ENCODE peak calls at places on chromosomes 1 and 21, in four cellular contexts. P is left ventricle myocardium inferior, H is MM.1S, D is neural progenitor cell. K is an unnamed sample.
A peak's percentile ranks its signal among the peaks of the same experiment; 100 is the strongest.

GRCh38 chr1:184624626-184625025 is 130.0 kb downstream of the EDEM3 start:
- DNase-seq in P (no peak), H (no peak), D (no peak), K (no peak)

GRCh38 chr1:2311184-2312032 is 79.9 kb downstream of the MORN1 start:
- DNase-seq in P (peak; percentile 55), D (peak; percentile 86), H (peak; percentile 21), K (no peak)

GRCh38 chr21:17368748-17369363 is 144.0 kb upstream of the CXADR start:
- DNase-seq in D (no peak), H (no peak), P (no peak), K (no peak)

GRCh38 chr1:65386452-65386851 is 34.0 kb upstream of the LEPR start:
- DNase-seq in H (no peak), P (no peak), D (no peak), K (no peak)

GRCh38 chr1:165828581-165829329 is 1.3 kb downstream of the UCK2 start:
- DNase-seq in H (peak; percentile 65), P (peak; percentile 25), D (peak; percentile 80), K (peak; percentile 35)

GRCh38 chr1:172761581-172762025 is 102.7 kb downstream of the FASLG start:
- DNase-seq in H (no peak), P (no peak), D (no peak), K (no peak)

GRCh38 chr21:38037416-38037815 is 121.2 kb upstream of the KCNJ6 start:
- DNase-seq in P (no peak), D (no peak), H (no peak), K (no peak)

GRCh38 chr1:170680428-170680827 is 16.5 kb downstream of the PRRX1 start:
- DNase-seq in D (no peak), H (no peak), P (no peak), K (no peak)

GRCh38 chr1:213956295-213956770 is 31.4 kb upstream of the PROX1 start:
- DNase-seq in H (no peak), D (no peak), P (no peak), K (no peak)

GRCh38 chr1:226092955-226093354 is 30.4 kb downstream of the H3-3A start:
- DNase-seq in D (no peak), P (no peak), H (no peak), K (no peak)

GRCh38 chr1:226631229-226632000 is 82.9 kb downstream of the STUM start:
- DNase-seq in D (no peak), H (no peak), P (no peak), K (peak; percentile 6)

GRCh38 chr1:92973203-92973907 is 12.1 kb upstream of the DIPK1A start:
- DNase-seq in D (no peak), H (no peak), P (no peak), K (no peak)

GRCh38 chr1:226406401-226406881 is 1.5 kb downstream of the PARP1 start:
- DNase-seq in H (peak; percentile 82), D (peak; percentile 6), P (no peak), K (no peak)

GRCh38 chr1:189803364-189803763 is 674.3 kb downstream of the BRINP3 start:
- DNase-seq in D (peak; percentile 8), H (no peak), P (no peak), K (no peak)

GRCh38 chr1:160879056-160879455 is 5.9 kb downstream of the ITLN1 start:
- DNase-seq in H (no peak), P (no peak), D (no peak), K (no peak)

GRCh38 chr1:214552174-214552608 is 789 bp upstream of the PTPN14 start:
- DNase-seq in H (no peak), P (peak; percentile 57), D (peak; percentile 75), K (no peak)

GRCh38 chr1:245858683-245859509 is 648.2 kb downstream of the SMYD3 start:
- DNase-seq in P (no peak), H (no peak), D (no peak), K (no peak)

GRCh38 chr1:37149296-37149695 is 115.0 kb upstream of the GRIK3 start:
- DNase-seq in D (no peak), H (no peak), P (no peak), K (no peak)

GRCh38 chr1:183289104-183289503 is 103.0 kb downstream of the LAMC2 start:
- DNase-seq in D (no peak), H (no peak), P (peak; percentile 60), K (no peak)

GRCh38 chr1:184632415-184633175 is 122.1 kb downstream of the EDEM3 start:
- DNase-seq in D (no peak), H (no peak), P (peak; percentile 39), K (peak; percentile 94)

GRCh38 chr1:109931189-109931672 is 20.6 kb downstream of the CSF1 start:
- DNase-seq in D (peak; percentile 97), H (no peak), P (peak; percentile 85), K (peak; percentile 38)

GRCh38 chr1:111733183-111733995 is 5.8 kb downstream of the INKA2 start:
- DNase-seq in P (peak; percentile 74), H (no peak), D (no peak), K (peak; percentile 67)

GRCh38 chr1:168104535-168104934 is 32.2 kb downstream of the GPR161 start:
- DNase-seq in H (no peak), D (no peak), P (no peak), K (no peak)

GRCh38 chr1:156336242-156336641 is 1.9 kb downstream of the CCT3 start:
- DNase-seq in H (peak; percentile 28), D (peak; percentile 16), P (no peak), K (no peak)

GRCh38 chr1:22652881-22653316 is at the start of gene C1QB:
- DNase-seq in P (peak; percentile 59), D (no peak), H (no peak), K (peak; percentile 26)

GRCh38 chr1:2610036-2610720 is 22.6 kb downstream of the MMEL1 start:
- DNase-seq in P (no peak), D (no peak), H (no peak), K (no peak)

GRCh38 chr1:223700942-223701637 is 11.2 kb upstream of the CAPN2 start:
- DNase-seq in P (no peak), D (no peak), H (no peak), K (no peak)

GRCh38 chr1:108830119-108831008 is 26.5 kb downstream of the AKNAD1 start:
- DNase-seq in D (no peak), H (no peak), P (peak; percentile 83), K (peak; percentile 83)

GRCh38 chr1:67752306-67752705 is 67.3 kb downstream of the GADD45A start:
- DNase-seq in H (no peak), P (no peak), D (no peak), K (no peak)

GRCh38 chr1:67749263-67749843 is 64.4 kb downstream of the GADD45A start:
- DNase-seq in P (no peak), D (peak; percentile 28), H (no peak), K (no peak)

GRCh38 chr1:67748630-67749029 is 63.6 kb downstream of the GADD45A start:
- DNase-seq in H (peak; percentile 45), P (no peak), D (no peak), K (no peak)

GRCh38 chr1:67749844-67750689 is 65.1 kb downstream of the GADD45A start:
- DNase-seq in H (peak; percentile 61), D (peak; percentile 49), P (no peak), K (no peak)

GRCh38 chr1:67750690-67751052 is 65.7 kb downstream of the GADD45A start:
- DNase-seq in D (no peak), H (no peak), P (no peak), K (no peak)
- H3K4me1 ChIP-seq in D (peaks cover 70% of the 10 kb centered on the region), H (peaks cover 48% of the 10 kb centered on the region), P (peaks cover 87% of the 10 kb centered on the region), K (peaks cover 35% of the 10 kb centered on the region)

DNA sequence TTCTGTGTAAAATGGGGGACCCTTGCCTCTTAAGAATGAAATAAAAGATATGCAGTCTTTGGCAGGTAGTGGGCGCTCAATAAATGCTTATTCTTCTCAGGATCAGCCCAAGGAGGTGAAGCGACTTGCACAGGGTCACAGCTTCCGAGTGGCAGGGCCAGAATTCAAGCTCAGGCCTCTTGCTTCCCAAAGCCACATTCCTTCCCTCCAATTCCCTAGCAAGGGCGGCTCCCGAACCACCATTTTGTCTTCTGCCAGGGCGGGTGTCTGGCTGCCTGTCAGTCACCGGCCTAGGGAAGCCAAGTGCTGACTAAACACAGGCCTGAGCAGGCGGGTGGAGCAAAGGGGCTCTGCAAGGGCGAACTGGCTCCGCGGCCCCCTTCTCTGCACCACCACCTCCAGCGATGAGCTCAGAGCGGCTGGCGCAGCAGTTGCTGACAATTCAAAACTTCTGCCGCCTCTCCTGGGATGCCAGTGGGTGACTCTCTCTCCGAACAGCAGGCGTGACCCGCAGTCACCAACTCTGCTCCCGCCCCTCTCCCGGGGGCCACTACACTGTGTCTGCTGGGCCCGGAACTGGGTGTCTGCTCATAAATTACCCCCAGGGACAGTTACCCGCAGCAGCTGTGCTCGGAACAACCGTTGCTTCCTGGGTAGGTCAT is 10.8 kb downstream of the GPR3 start:
- DNase-seq in P (peak; percentile 75), D (peak; percentile 52), H (no peak), K (peak; percentile 53)
- TF ChIP-seq CTCF in P (peak; percentile 11), D (peak; percentile 36), H (no peak), K (no peak)

GRCh38 chr1:11478571-11479374 is at the start of gene DISP3:
- DNase-seq in D (peak; percentile 96), P (peak; percentile 39), H (peak; percentile 82), K (no peak)
- H3K27me3 ChIP-seq in D (peaks cover 62% of the 10 kb centered on the region), P (peaks cover 97% of the 10 kb centered on the region), H (peaks cover 79% of the 10 kb centered on the region), K (peaks cover 60% of the 10 kb centered on the region)

GRCh38 chr1:237687837-237688236 is 202.9 kb downstream of the ZP4 start:
- DNase-seq in H (no peak), P (no peak), D (no peak), K (no peak)
- H3K4me1 ChIP-seq in H (no peaks in the 10 kb centered on the region), P (peaks cover 82% of the 10 kb centered on the region), D (no peaks in the 10 kb centered on the region), K (no peaks in the 10 kb centered on the region)

DNA sequence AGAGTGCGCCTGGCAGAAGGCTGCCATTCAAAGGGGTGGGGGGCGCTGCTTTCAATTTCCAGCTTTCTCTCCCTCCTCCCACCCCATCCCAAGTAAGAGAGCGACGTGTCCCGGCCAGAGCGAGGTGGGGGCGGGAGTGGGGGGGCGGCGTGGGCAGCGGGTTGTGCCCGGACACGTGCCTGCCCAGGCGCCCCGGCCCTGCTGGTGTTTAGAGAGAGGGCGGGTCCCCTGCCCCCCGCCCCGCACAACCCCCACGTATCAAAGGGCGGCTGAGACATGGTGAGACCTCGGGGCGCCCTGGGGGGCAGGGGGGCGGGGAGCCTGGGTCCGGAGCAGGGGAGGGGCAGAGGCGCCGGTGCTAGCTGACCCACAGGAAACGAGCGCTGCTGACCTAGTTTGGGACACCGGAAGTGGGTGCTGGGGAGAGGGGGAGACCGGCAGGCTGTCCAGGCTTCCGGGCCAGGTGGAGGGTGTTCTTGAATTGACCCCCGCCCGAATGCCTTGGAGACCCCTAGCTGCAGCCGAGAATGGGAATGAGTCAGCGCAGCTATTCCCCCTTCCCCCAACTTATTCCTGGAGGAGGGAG is 1.3 kb downstream of the ZBTB7B start:
- DNase-seq in P (peak; percentile 80), D (peak; percentile 59), H (peak; percentile 33), K (peak; percentile 88)
- TF ChIP-seq CTCF in P (no peak), D (no peak), H (no peak), K (no peak)

GRCh38 chr1:234490789-234491479 is 12.0 kb upstream of the TARBP1 start:
- DNase-seq in D (no peak), H (no peak), P (no peak), K (no peak)

GRCh38 chr1:234495231-234495990 is 16.4 kb upstream of the TARBP1 start:
- DNase-seq in P (no peak), D (peak; percentile 27), H (peak; percentile 79), K (peak; percentile 50)

GRCh38 chr1:234497589-234497988 is 18.6 kb upstream of the TARBP1 start:
- DNase-seq in D (no peak), H (no peak), P (no peak), K (no peak)

GRCh38 chr1:234489692-234490065 is 10.7 kb upstream of the TARBP1 start:
- DNase-seq in D (no peak), H (no peak), P (no peak), K (no peak)

GRCh38 chr1:234494049-234494448 is 15.1 kb upstream of the TARBP1 start:
- DNase-seq in D (no peak), P (no peak), H (no peak), K (no peak)
- H3K27me3 ChIP-seq in D (no peaks in the 10 kb centered on the region), P (no peaks in the 10 kb centered on the region), H (no peaks in the 10 kb centered on the region), K (no peaks in the 10 kb centered on the region)

K was measured in gastrocnemius medialis.